ENCODE peak calls at places on chromosomes 5 and 9, in six cellular contexts. One of them, this sample, is unnamed.

GRCh38 chr5:141525659-141526058 is 36.8 kb downstream of the PCDHGC5 start:
- DNase-seq in ovary: no peak
- DNase-seq in mucosa of descending colon: no peak
- DNase-seq in keratinocyte: no peak
- DNase-seq in astrocyte of the spinal cord: no peak
- DNase-seq in choroid plexus epithelial cell: no peak
- DNase-seq in this sample: no peak

GRCh38 chr9:89798546-89799120 is 193.8 kb downstream of the GADD45G start:
- DNase-seq in choroid plexus epithelial cell: no peak
- DNase-seq in ovary: no peak
- DNase-seq in astrocyte of the spinal cord: no peak
- DNase-seq in keratinocyte: no peak
- DNase-seq in mucosa of descending colon: no peak
- DNase-seq in this sample: no peak

GRCh38 chr5:43098064-43098463 is 22.6 kb upstream of the ZNF131 start:
- DNase-seq in ovary: no peak
- DNase-seq in choroid plexus epithelial cell: no peak
- DNase-seq in mucosa of descending colon: no peak
- DNase-seq in astrocyte of the spinal cord: no peak
- DNase-seq in keratinocyte: no peak
- DNase-seq in this sample: no peak

GRCh38 chr5:13276143-13276542 is 668.3 kb downstream of the DNAH5 start:
- DNase-seq in astrocyte of the spinal cord: no peak
- DNase-seq in mucosa of descending colon: no peak
- DNase-seq in keratinocyte: no peak
- DNase-seq in ovary: no peak
- DNase-seq in choroid plexus epithelial cell: peak
- DNase-seq in this sample: no peak

GRCh38 chr9:71761938-71762353 is 6.4 kb downstream of the CEMIP2 start:
- DNase-seq in astrocyte of the spinal cord: no peak
- DNase-seq in ovary: no peak
- DNase-seq in keratinocyte: no peak
- DNase-seq in choroid plexus epithelial cell: no peak
- DNase-seq in mucosa of descending colon: no peak
- DNase-seq in this sample: no peak

GRCh38 chr9:128055222-128056040 is 11.7 kb downstream of the NAIF1 start:
- DNase-seq in choroid plexus epithelial cell: peak
- DNase-seq in astrocyte of the spinal cord: no peak
- DNase-seq in mucosa of descending colon: no peak
- DNase-seq in ovary: peak
- DNase-seq in keratinocyte: no peak
- DNase-seq in this sample: no peak

GRCh38 chr9:132410642-132411041 is 631 bp downstream of the CFAP77 start:
- DNase-seq in choroid plexus epithelial cell: no peak
- DNase-seq in astrocyte of the spinal cord: no peak
- DNase-seq in keratinocyte: no peak
- DNase-seq in mucosa of descending colon: peak
- DNase-seq in ovary: no peak
- DNase-seq in this sample: no peak

GRCh38 chr5:104800440-104801048 is 1238.0 kb upstream of the NUDT12 start:
- DNase-seq in astrocyte of the spinal cord: no peak
- DNase-seq in keratinocyte: no peak
- DNase-seq in ovary: no peak
- DNase-seq in mucosa of descending colon: no peak
- DNase-seq in choroid plexus epithelial cell: no peak
- DNase-seq in this sample: peak

GRCh38 chr5:153641183-153641688 is 150.8 kb downstream of the GRIA1 start:
- DNase-seq in ovary: no peak
- DNase-seq in keratinocyte: no peak
- DNase-seq in astrocyte of the spinal cord: no peak
- DNase-seq in choroid plexus epithelial cell: no peak
- DNase-seq in mucosa of descending colon: no peak
- DNase-seq in this sample: no peak

GRCh38 chr5:142014911-142015584 is 2.2 kb upstream of the GNPDA1 start:
- DNase-seq in keratinocyte: peak
- DNase-seq in astrocyte of the spinal cord: peak
- DNase-seq in mucosa of descending colon: peak
- DNase-seq in ovary: no peak
- DNase-seq in choroid plexus epithelial cell: peak
- DNase-seq in this sample: peak

GRCh38 chr5:21834863-21835262 is 1018.3 kb downstream of the CDH12 start:
- DNase-seq in mucosa of descending colon: no peak
- DNase-seq in astrocyte of the spinal cord: no peak
- DNase-seq in ovary: no peak
- DNase-seq in keratinocyte: no peak
- DNase-seq in choroid plexus epithelial cell: no peak
- DNase-seq in this sample: no peak

GRCh38 chr9:133919253-133920115 is 72.6 kb downstream of the VAV2 start:
- DNase-seq in keratinocyte: no peak
- DNase-seq in astrocyte of the spinal cord: no peak
- DNase-seq in ovary: no peak
- DNase-seq in choroid plexus epithelial cell: peak
- DNase-seq in mucosa of descending colon: no peak
- DNase-seq in this sample: no peak

GRCh38 chr9:91101598-91102168 is 260.0 kb downstream of the AUH start:
- DNase-seq in ovary: no peak
- DNase-seq in astrocyte of the spinal cord: no peak
- DNase-seq in mucosa of descending colon: peak
- DNase-seq in choroid plexus epithelial cell: no peak
- DNase-seq in keratinocyte: no peak
- DNase-seq in this sample: no peak

DNA sequence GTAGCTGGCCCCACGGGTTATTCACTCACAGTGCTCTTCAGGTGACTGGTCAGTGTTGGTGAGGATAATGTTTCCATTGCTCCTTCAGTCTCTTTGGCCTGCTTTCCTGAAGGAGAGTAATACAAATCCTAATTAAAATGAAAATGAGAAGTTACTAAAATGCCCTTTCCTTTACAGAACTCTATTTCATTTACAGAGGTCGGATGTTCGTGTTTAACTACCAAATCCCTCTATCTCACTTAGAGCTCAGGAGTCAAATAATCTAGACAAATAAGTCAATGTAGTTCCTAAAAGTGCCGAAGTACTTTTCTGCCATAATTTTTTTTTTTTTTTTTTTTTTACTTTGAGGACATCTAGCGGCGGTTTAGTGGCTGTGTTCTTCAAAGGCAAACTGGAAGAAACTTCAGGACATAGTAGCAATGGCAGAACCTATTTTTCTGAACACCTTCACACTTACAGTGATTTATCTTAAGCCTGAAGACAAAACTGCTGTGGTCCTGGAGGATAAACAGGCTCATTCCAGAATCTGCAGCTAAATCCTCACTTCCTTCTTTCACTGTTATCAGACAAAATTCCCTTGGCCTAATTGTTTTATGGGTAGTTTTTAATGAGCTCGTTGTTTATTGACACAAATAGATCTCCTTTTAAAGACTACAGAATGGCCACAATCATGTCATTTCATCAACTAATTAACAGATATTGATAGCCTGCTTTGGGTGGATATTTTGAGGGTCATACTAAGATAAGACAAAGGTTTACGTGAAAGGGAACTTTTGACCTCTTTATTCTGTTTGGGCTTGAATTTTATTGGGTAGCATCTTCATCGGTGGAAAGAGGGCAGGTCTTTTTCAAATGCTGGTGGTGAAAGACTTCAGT is 207.6 kb upstream of the DMRTA1 start:
- DNase-seq in keratinocyte: no peak
- DNase-seq in choroid plexus epithelial cell: peak
- DNase-seq in astrocyte of the spinal cord: peak
- DNase-seq in mucosa of descending colon: no peak
- DNase-seq in ovary: no peak
- DNase-seq in this sample: peak
- TF ChIP-seq CTCF in keratinocyte: no peak
- TF ChIP-seq CTCF in choroid plexus epithelial cell: peak
- TF ChIP-seq CTCF in astrocyte of the spinal cord: peak
- TF ChIP-seq CTCF in mucosa of descending colon: peak
- TF ChIP-seq CTCF in ovary: no peak
- TF ChIP-seq CTCF in this sample: no peak

GRCh38 chr9:129242971-129243561 is 65.0 kb upstream of the IER5L start:
- DNase-seq in mucosa of descending colon: peak
- DNase-seq in ovary: peak
- DNase-seq in astrocyte of the spinal cord: no peak
- DNase-seq in keratinocyte: no peak
- DNase-seq in choroid plexus epithelial cell: peak
- DNase-seq in this sample: no peak
- TF ChIP-seq CTCF in mucosa of descending colon: no peak
- TF ChIP-seq CTCF in ovary: no peak
- TF ChIP-seq CTCF in astrocyte of the spinal cord: no peak
- TF ChIP-seq CTCF in keratinocyte: no peak
- TF ChIP-seq CTCF in choroid plexus epithelial cell: no peak
- TF ChIP-seq CTCF in this sample: no peak

GRCh38 chr5:6193315-6193714 is 185.0 kb downstream of the MED10 start:
- DNase-seq in keratinocyte: no peak
- DNase-seq in choroid plexus epithelial cell: no peak
- DNase-seq in astrocyte of the spinal cord: no peak
- DNase-seq in ovary: no peak
- DNase-seq in mucosa of descending colon: no peak
- DNase-seq in this sample: no peak
- TF ChIP-seq CTCF in keratinocyte: no peak
- TF ChIP-seq CTCF in choroid plexus epithelial cell: no peak
- TF ChIP-seq CTCF in astrocyte of the spinal cord: no peak
- TF ChIP-seq CTCF in ovary: no peak
- TF ChIP-seq CTCF in mucosa of descending colon: no peak
- TF ChIP-seq CTCF in this sample: no peak

DNA sequence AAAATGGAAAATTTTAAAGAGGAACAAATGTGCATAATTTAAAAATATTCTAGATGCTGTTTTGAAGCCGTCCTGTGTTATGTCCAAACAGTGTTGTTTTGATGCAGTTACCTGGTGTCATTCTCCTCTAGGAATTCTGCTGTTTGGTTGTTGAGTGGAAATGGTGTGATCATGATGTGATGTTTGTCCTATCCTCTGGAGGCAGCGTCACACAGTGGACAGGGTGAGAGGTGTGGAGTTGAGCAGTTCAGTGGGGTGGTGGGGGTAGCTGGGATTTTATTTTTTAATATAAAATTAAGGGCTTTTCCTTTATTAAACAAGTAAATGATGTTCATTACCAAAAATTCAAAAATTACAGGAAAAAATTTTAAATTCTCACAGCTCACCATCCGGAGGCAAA is 31.2 kb downstream of the PRDM6 start:
- DNase-seq in keratinocyte: no peak
- DNase-seq in ovary: no peak
- DNase-seq in astrocyte of the spinal cord: no peak
- DNase-seq in choroid plexus epithelial cell: peak
- DNase-seq in mucosa of descending colon: no peak
- DNase-seq in this sample: peak
- TF ChIP-seq CTCF in keratinocyte: peak
- TF ChIP-seq CTCF in ovary: no peak
- TF ChIP-seq CTCF in astrocyte of the spinal cord: peak
- TF ChIP-seq CTCF in choroid plexus epithelial cell: peak
- TF ChIP-seq CTCF in mucosa of descending colon: no peak
- TF ChIP-seq CTCF in this sample: peak

GRCh38 chr5:148911386-148911785 is 85.0 kb downstream of the ADRB2 start:
- DNase-seq in choroid plexus epithelial cell: no peak
- DNase-seq in ovary: no peak
- DNase-seq in keratinocyte: no peak
- DNase-seq in mucosa of descending colon: no peak
- DNase-seq in astrocyte of the spinal cord: no peak
- DNase-seq in this sample: peak

GRCh38 chr5:148912146-148912545 is 85.7 kb downstream of the ADRB2 start:
- DNase-seq in astrocyte of the spinal cord: no peak
- DNase-seq in mucosa of descending colon: no peak
- DNase-seq in ovary: no peak
- DNase-seq in keratinocyte: no peak
- DNase-seq in choroid plexus epithelial cell: no peak
- DNase-seq in this sample: no peak

GRCh38 chr5:148913493-148913892 is 87.1 kb downstream of the ADRB2 start:
- DNase-seq in astrocyte of the spinal cord: no peak
- DNase-seq in mucosa of descending colon: no peak
- DNase-seq in keratinocyte: no peak
- DNase-seq in ovary: no peak
- DNase-seq in choroid plexus epithelial cell: no peak
- DNase-seq in this sample: no peak

GRCh38 chr5:148913985-148914421 is 87.6 kb downstream of the ADRB2 start:
- DNase-seq in mucosa of descending colon: no peak
- DNase-seq in keratinocyte: peak
- DNase-seq in astrocyte of the spinal cord: peak
- DNase-seq in choroid plexus epithelial cell: peak
- DNase-seq in ovary: no peak
- DNase-seq in this sample: peak

DNA sequence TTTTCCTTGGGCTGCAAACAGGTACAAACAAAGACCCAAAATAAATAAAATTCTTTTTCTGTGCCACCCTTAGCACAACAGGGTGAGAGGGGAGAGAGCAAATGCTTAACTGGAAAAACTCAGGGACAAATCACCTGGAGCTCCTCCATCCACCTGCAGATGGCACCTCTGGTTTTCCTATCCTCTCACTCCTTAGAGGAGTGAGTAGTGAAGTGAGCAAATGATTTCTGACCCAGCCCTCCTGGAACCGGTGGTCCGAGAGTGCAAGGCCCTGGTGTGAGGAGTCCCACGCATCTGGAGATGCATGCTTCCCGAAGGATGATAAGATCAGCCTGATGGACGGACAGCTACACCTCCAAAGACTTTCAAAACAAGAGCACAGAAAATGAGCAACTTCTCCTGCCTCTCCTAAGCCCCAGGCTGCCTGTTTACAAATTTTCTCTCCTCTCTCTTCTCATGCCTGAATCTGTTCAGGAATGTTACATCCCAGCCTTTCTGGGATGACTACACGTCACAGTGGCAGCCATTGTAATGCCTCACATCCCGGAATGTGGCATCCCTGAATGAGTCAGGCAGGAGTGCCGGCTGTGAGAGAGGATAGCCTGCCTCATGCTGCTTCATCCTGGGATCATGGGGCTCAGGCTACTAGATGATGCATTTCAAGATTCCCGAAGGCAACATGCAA is 86.4 kb downstream of the ADRB2 start:
- DNase-seq in mucosa of descending colon: no peak
- DNase-seq in astrocyte of the spinal cord: peak
- DNase-seq in keratinocyte: peak
- DNase-seq in choroid plexus epithelial cell: peak
- DNase-seq in ovary: no peak
- DNase-seq in this sample: peak
- TF ChIP-seq CTCF in mucosa of descending colon: no peak
- TF ChIP-seq CTCF in astrocyte of the spinal cord: peak
- TF ChIP-seq CTCF in keratinocyte: peak
- TF ChIP-seq CTCF in choroid plexus epithelial cell: peak
- TF ChIP-seq CTCF in ovary: no peak
- TF ChIP-seq CTCF in this sample: peak

GRCh38 chr5:81884871-81885270 is 87.0 kb upstream of the ATG10 start:
- DNase-seq in choroid plexus epithelial cell: no peak
- DNase-seq in keratinocyte: no peak
- DNase-seq in ovary: no peak
- DNase-seq in mucosa of descending colon: no peak
- DNase-seq in astrocyte of the spinal cord: no peak
- DNase-seq in this sample: no peak
- TF ChIP-seq CTCF in choroid plexus epithelial cell: no peak
- TF ChIP-seq CTCF in keratinocyte: peak
- TF ChIP-seq CTCF in ovary: no peak
- TF ChIP-seq CTCF in mucosa of descending colon: no peak
- TF ChIP-seq CTCF in astrocyte of the spinal cord: no peak
- TF ChIP-seq CTCF in this sample: no peak

DNA sequence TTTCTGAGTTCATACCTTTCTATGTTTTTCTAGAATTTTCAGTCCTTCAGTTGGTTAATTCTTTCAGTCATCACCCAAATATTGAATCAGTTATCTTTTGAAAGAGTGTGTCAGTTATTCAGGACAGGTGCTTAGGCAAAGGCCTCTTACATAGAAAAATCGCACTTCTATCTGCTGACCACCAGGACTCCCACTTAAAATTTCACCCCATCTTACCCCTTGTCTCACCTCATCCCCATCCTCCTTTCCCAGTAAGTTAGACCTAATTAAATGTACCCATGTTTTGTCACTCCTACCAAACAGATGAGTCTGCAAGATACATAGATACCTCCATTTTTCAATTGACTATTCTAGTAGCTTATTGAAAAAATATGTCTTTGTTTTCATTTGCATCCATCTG is 159.9 kb upstream of the PIK3R1 start:
- DNase-seq in astrocyte of the spinal cord: no peak
- DNase-seq in keratinocyte: no peak
- DNase-seq in choroid plexus epithelial cell: no peak
- DNase-seq in mucosa of descending colon: no peak
- DNase-seq in ovary: no peak
- DNase-seq in this sample: no peak
- TF ChIP-seq CTCF in astrocyte of the spinal cord: no peak
- TF ChIP-seq CTCF in keratinocyte: no peak
- TF ChIP-seq CTCF in choroid plexus epithelial cell: no peak
- TF ChIP-seq CTCF in mucosa of descending colon: no peak
- TF ChIP-seq CTCF in ovary: no peak
- TF ChIP-seq CTCF in this sample: no peak

This sample was measured in MCF 10A.